ENCODE peak calls at places on chromosomes 16 and 17, in seven cellular contexts. F is H54, S is uterus, K is IMR-90, B is esophagus muscularis mucosa, X is lower leg skin, G is right lobe of liver. D is an unnamed sample.
A peak's percentile ranks its signal among the peaks of the same experiment; 100 is the strongest.

GRCh38 chr17:57553525-57553924 is 191.6 kb downstream of the CCDC182 start:
- DNase-seq in F (peak; percentile 65), S (no peak), K (peak; percentile 80), B (no peak), X (no peak), G (no peak), D (no peak)

GRCh38 chr17:74351552-74352210 is 10.0 kb downstream of the BTBD17 start:
- DNase-seq in F (no peak), S (no peak), K (no peak), B (no peak), X (no peak), G (no peak), D (no peak)

GRCh38 chr17:9244066-9245052 is 223.0 kb downstream of the NTN1 start:
- DNase-seq in F (no peak), S (peak; percentile 63), K (peak; percentile 88), B (no peak), X (no peak), G (no peak), D (no peak)

GRCh38 chr17:28853295-28853694 is 1.5 kb upstream of the ERAL1 start:
- DNase-seq in F (no peak), S (no peak), K (no peak), B (no peak), X (no peak), G (no peak), D (no peak)

GRCh38 chr16:27795992-27796614 is 246.2 kb downstream of the KATNIP start:
- DNase-seq in F (peak; percentile 45), S (no peak), K (peak; percentile 31), B (no peak), X (no peak), G (no peak), D (no peak)

GRCh38 chr17:43627657-43628650 is 33.8 kb downstream of the MEOX1 start:
- DNase-seq in F (no peak), S (no peak), K (peak; percentile 31), B (no peak), X (no peak), G (peak; percentile 77), D (no peak)

GRCh38 chr17:82880620-82881019 is 40.8 kb upstream of the ZNF750 start:
- DNase-seq in F (no peak), S (no peak), K (no peak), B (no peak), X (no peak), G (no peak), D (peak; percentile 59)

GRCh38 chr17:34259151-34259550 is 4.1 kb downstream of the CCL2 start:
- DNase-seq in F (no peak), S (no peak), K (peak; percentile 28), B (no peak), X (no peak), G (no peak), D (no peak)

GRCh38 chr17:10429416-10430045 is 7.8 kb upstream of the MYH8 start:
- DNase-seq in F (no peak), S (no peak), K (peak; percentile 28), B (no peak), X (no peak), G (no peak), D (no peak)

GRCh38 chr17:44353656-44354331 is 8.7 kb downstream of the GRN start:
- DNase-seq in F (no peak), S (peak; percentile 54), K (no peak), B (no peak), X (no peak), G (no peak), D (peak; percentile 83)

GRCh38 chr17:81578038-81578441 is 25.9 kb upstream of the FAAP100 start:
- DNase-seq in F (no peak), S (no peak), K (peak; percentile 31), B (no peak), X (no peak), G (no peak), D (no peak)

GRCh38 chr17:42920922-42921321 is 20.3 kb downstream of the G6PC1 start:
- DNase-seq in F (no peak), S (no peak), K (no peak), B (no peak), X (peak; percentile 16), G (no peak), D (no peak)

DNA sequence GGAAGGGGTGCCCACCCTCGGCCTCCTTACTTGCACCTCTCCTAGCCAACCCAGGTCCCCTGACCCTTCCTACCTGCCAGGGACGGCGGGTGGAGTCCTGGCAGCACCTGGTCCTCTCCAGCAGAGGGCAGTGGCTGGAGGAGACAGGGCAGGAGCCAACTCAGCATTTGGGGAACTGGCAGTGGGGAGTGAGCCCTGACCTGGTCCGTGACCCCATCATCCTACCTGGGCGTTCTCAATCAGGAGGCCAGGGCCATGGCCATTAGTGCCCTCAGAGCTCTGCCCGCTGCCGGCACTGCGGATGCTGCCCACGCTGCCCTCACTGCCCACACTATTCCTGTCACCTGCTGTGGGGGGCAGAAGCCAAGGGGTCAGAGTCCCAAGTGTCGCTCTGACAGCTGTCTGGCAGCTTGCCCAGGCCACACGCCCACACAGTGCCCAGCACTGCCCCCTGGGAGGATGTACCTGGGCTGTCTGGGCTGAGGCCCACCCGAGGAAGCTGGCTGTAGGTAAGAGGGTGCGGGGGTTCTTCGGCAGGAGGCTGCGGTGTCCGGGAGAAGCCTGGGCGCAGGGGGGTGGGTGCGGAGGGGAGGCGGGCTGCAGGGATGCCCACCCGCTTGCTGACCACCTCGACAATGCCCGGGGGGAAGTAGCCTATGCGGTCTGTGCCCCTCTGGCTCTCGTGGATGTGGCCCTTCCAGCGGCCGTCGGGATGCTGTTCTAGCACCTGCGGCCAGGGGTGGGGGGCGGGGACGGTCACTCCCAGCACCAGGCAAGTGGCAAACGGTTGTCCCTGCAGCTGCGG is 10.8 kb downstream of the CASKIN2 start:
- DNase-seq in F (peak; percentile 81), S (no peak), K (no peak), B (no peak), X (no peak), G (peak; percentile 88), D (peak; percentile 85)
- TF ChIP-seq POLR2A in F (no peak), S (no peak), K (no peak), B (no peak), X (no peak), G (no peak), D (no peak)

DNA sequence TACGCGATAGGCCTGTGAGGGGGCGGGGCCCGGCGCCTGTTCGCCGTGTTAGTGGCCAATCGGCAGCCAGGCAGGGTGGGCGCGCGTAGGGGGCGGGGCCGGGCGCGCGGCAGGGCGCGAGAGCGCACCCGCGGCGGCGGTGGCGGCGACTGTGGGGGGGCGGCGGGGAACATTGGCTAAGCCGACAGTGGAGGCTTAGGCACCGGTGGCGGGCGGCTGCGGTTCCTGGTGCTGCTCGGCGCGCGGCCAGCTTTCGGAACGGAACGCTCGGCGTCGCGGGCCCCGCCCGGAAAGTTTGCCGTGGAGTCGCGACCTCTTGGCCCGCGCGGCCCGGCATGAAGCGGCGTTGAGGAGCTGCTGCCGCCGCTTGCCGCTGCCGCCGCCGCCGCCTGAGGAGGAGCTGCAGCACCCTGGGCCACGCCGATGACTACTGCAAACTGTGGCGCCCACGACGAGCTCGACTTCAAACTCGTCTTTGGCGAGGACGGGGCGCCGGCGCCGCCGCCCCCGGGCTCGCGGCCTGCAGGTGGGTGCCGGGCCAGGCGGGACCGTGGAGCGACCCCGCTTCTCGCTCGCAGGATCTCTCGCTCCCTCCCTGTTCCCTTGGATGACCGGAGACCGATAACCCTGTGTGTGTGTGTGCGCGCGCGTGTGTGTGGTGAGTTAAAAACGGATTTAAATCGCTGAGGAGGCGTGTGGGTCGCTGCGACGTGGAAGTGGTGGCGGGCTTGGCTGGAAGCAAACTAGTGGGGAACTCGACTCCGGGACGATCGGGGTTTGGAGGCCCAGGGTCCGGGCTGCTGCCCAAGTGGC is at the start of gene NFATC3:
- DNase-seq in F (peak; percentile 73), S (peak; percentile 98), K (peak; percentile 94), B (peak; percentile 93), X (peak; percentile 98), G (peak; percentile 99), D (peak; percentile 100)
- TF ChIP-seq POLR2A in F (peak; percentile 49), S (peak; percentile 66), K (peak; percentile 43), B (peak; percentile 45), X (no peak), G (peak; percentile 88), D (no peak)

GRCh38 chr17:59423137-59423703 is 91.8 kb downstream of the YPEL2 start:
- DNase-seq in F (peak; percentile 74), S (peak; percentile 63), K (peak; percentile 24), B (no peak), X (no peak), G (no peak), D (no peak)
- TF ChIP-seq POLR2A in F (no peak), S (no peak), K (no peak), B (no peak), X (no peak), G (no peak), D (no peak)

DNA sequence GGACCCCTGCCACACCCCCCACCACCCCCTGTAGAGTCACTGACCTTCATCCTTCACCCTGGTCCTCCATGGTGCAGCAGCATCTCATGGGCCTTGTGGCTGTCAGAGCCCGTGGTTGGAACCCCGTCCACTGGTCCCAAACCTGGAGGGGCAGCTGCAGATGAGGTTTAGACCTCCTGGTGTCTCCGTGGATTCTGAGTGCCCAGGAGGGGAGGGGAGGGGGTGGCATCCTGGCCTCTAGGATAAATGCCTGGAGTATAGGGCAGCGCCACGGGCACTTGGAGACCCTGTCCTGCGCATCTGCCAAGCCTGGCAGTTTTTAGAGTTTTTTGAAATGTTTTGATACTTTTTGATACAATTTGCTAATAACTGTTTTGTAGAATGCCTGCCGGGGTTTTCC is 17.5 kb downstream of the KLHL36 start:
- DNase-seq in F (no peak), S (no peak), K (no peak), B (no peak), X (no peak), G (no peak), D (no peak)
- TF ChIP-seq POLR2A in F (no peak), S (no peak), K (no peak), B (no peak), X (no peak), G (no peak), D (no peak)

GRCh38 chr17:60472449-60472848 is 50.2 kb downstream of the CHCT1 start:
- DNase-seq in F (no peak), S (no peak), K (no peak), B (no peak), X (no peak), G (no peak), D (no peak)

GRCh38 chr17:60473788-60474187 is 51.5 kb downstream of the CHCT1 start:
- DNase-seq in F (no peak), S (no peak), K (peak; percentile 64), B (no peak), X (no peak), G (no peak), D (no peak)

GRCh38 chr17:60468371-60468770 is 46.1 kb downstream of the CHCT1 start:
- DNase-seq in F (no peak), S (no peak), K (peak; percentile 43), B (no peak), X (no peak), G (no peak), D (no peak)

DNA sequence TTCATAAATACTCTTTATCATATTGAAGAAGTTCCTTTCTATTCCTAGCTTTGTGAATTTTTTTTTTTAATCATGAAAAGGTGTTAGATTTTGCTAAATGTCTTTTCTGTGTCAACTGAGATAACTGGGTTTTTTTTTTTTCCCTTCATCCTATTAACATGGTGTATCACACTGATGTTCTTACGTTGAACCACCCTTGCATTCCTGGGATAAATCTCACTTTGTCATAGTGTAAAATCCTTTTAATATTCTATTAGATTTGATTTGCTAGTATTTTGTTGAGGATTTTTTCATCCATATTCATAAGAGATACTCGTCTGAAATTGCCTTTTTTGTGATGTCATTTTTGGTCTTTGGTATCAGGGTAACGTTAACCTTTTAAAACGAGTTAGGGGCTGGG is 49.2 kb downstream of the CHCT1 start:
- DNase-seq in F (no peak), S (no peak), K (no peak), B (no peak), X (no peak), G (no peak), D (no peak)
- TF ChIP-seq POLR2A in F (no peak), S (no peak), K (no peak), B (no peak), X (no peak), G (no peak), D (no peak)